ENCODE peak calls at places on chromosomes 4 and X, in five cellular contexts. One of them, this sample, is unnamed. For H3K36me3 and H3K4me1, the result is how much of the 10 kb centered on the place peaks cover.

GRCh38 chr4:128670434-128670999 is 139.0 kb upstream of the JADE1 start:
- DNase-seq in left lung: no peak
- DNase-seq in adrenal gland: no peak
- DNase-seq in ovary: no peak
- DNase-seq in mucosa of descending colon: no peak
- DNase-seq in this sample: no peak

GRCh38 chrX:104343408-104344129 is 88.8 kb upstream of the ESX1 start:
- DNase-seq in left lung: no peak
- DNase-seq in adrenal gland: peak
- DNase-seq in ovary: no peak
- DNase-seq in mucosa of descending colon: no peak
- DNase-seq in this sample: peak

GRCh38 chr4:113882668-113883067 is 96.8 kb downstream of the ARSJ start:
- DNase-seq in left lung: no peak
- DNase-seq in adrenal gland: no peak
- DNase-seq in ovary: no peak
- DNase-seq in mucosa of descending colon: no peak
- DNase-seq in this sample: no peak

GRCh38 chrX:154348114-154348531 is 26.3 kb downstream of the FLNA start:
- DNase-seq in left lung: peak
- DNase-seq in adrenal gland: no peak
- DNase-seq in ovary: no peak
- DNase-seq in mucosa of descending colon: peak
- DNase-seq in this sample: no peak

GRCh38 chr4:124092101-124093057 is 620.2 kb downstream of the ANKRD50 start:
- DNase-seq in left lung: no peak
- DNase-seq in adrenal gland: no peak
- DNase-seq in ovary: no peak
- DNase-seq in mucosa of descending colon: no peak
- DNase-seq in this sample: no peak

GRCh38 chrX:2135421-2135820 is 365.4 kb downstream of the DHRSX start:
- DNase-seq in left lung: no peak
- DNase-seq in adrenal gland: no peak
- DNase-seq in ovary: no peak
- DNase-seq in mucosa of descending colon: no peak
- DNase-seq in this sample: no peak

GRCh38 chr4:82797591-82798081 is 960 bp downstream of the SCD5 start:
- DNase-seq in left lung: no peak
- DNase-seq in adrenal gland: peak
- DNase-seq in ovary: peak
- DNase-seq in mucosa of descending colon: no peak
- DNase-seq in this sample: peak

GRCh38 chrX:134803551-134804183 is 145.4 kb upstream of the PLAC1 start:
- DNase-seq in left lung: no peak
- DNase-seq in adrenal gland: no peak
- DNase-seq in ovary: no peak
- DNase-seq in mucosa of descending colon: no peak
- DNase-seq in this sample: no peak

GRCh38 chrX:128543114-128543513 is 490.9 kb upstream of the ACTRT1 start:
- DNase-seq in left lung: no peak
- DNase-seq in adrenal gland: no peak
- DNase-seq in ovary: no peak
- DNase-seq in mucosa of descending colon: no peak
- DNase-seq in this sample: no peak

GRCh38 chr4:61938250-61938846 is 738.2 kb downstream of the ADGRL3 start:
- DNase-seq in left lung: no peak
- DNase-seq in adrenal gland: no peak
- DNase-seq in ovary: no peak
- DNase-seq in mucosa of descending colon: no peak
- DNase-seq in this sample: no peak

GRCh38 chrX:8500203-8500602 is 35.6 kb downstream of the VCX3B start:
- DNase-seq in left lung: no peak
- DNase-seq in adrenal gland: no peak
- DNase-seq in ovary: no peak
- DNase-seq in mucosa of descending colon: no peak
- DNase-seq in this sample: no peak

GRCh38 chr4:25174674-25175073 is 14.4 kb upstream of the SEPSECS start:
- DNase-seq in left lung: no peak
- DNase-seq in adrenal gland: no peak
- DNase-seq in ovary: no peak
- DNase-seq in mucosa of descending colon: no peak
- DNase-seq in this sample: no peak

GRCh38 chrX:106932492-106932923 is 12.3 kb downstream of the CLDN2 start:
- DNase-seq in left lung: no peak
- DNase-seq in adrenal gland: no peak
- DNase-seq in ovary: no peak
- DNase-seq in mucosa of descending colon: no peak
- DNase-seq in this sample: no peak

GRCh38 chr4:118968006-118968405 is 79.4 kb downstream of the SYNPO2 start:
- DNase-seq in left lung: no peak
- DNase-seq in adrenal gland: peak
- DNase-seq in ovary: peak
- DNase-seq in mucosa of descending colon: no peak
- DNase-seq in this sample: peak

GRCh38 chr4:16284050-16284449 is 57.8 kb upstream of the TAPT1 start:
- DNase-seq in left lung: peak
- DNase-seq in adrenal gland: no peak
- DNase-seq in ovary: no peak
- DNase-seq in mucosa of descending colon: no peak
- DNase-seq in this sample: no peak

GRCh38 chr4:926538-926937 is 5.6 kb downstream of the GAK start:
- DNase-seq in left lung: no peak
- DNase-seq in adrenal gland: no peak
- DNase-seq in ovary: no peak
- DNase-seq in mucosa of descending colon: no peak
- DNase-seq in this sample: no peak
- TF ChIP-seq CTCF in left lung: no peak
- TF ChIP-seq CTCF in adrenal gland: no peak
- TF ChIP-seq CTCF in ovary: no peak
- TF ChIP-seq CTCF in mucosa of descending colon: no peak
- TF ChIP-seq CTCF in this sample: no peak

GRCh38 chr4:10092481-10093272 is 23.9 kb downstream of the WDR1 start:
- DNase-seq in left lung: peak
- DNase-seq in adrenal gland: no peak
- DNase-seq in ovary: no peak
- DNase-seq in mucosa of descending colon: peak
- DNase-seq in this sample: no peak
- H3K36me3 ChIP-seq in left lung: under half
- H3K36me3 ChIP-seq in adrenal gland: under half
- H3K36me3 ChIP-seq in ovary: under half
- H3K36me3 ChIP-seq in mucosa of descending colon: under half
- H3K36me3 ChIP-seq in this sample: under half

GRCh38 chr4:185748901-185749390 is 63.0 kb downstream of the SORBS2 start:
- DNase-seq in left lung: no peak
- DNase-seq in adrenal gland: no peak
- DNase-seq in ovary: no peak
- DNase-seq in mucosa of descending colon: no peak
- DNase-seq in this sample: no peak
- H3K4me1 ChIP-seq in left lung: under half
- H3K4me1 ChIP-seq in adrenal gland: under half
- H3K4me1 ChIP-seq in ovary: under half
- H3K4me1 ChIP-seq in mucosa of descending colon: under half
- H3K4me1 ChIP-seq in this sample: under half

DNA sequence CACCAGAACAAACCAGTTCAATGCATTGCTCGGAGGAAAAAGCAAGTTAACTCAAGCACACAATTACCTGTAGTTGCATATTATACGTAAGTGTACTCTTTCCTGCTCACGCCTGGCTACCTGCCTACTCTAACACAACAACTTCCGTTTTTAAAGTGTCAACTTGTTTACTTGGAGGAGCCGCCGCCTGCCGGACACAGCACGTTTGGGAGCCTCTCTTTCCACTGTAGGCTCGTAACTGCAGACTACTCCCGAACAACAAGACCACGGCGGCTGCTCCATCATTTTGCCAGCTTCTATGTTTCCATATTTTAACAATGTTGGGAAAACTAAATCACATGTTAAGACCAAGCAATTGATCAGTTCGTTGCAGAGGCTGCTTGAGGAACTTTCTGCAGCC is 882 bp downstream of the MTNR1A start:
- DNase-seq in left lung: no peak
- DNase-seq in adrenal gland: no peak
- DNase-seq in ovary: no peak
- DNase-seq in mucosa of descending colon: peak
- DNase-seq in this sample: peak
- TF ChIP-seq CTCF in left lung: no peak
- TF ChIP-seq CTCF in adrenal gland: no peak
- TF ChIP-seq CTCF in ovary: no peak
- TF ChIP-seq CTCF in mucosa of descending colon: no peak
- TF ChIP-seq CTCF in this sample: no peak

GRCh38 chrX:18896680-18897544 is 87.0 kb downstream of the PHKA2 start:
- DNase-seq in left lung: no peak
- DNase-seq in adrenal gland: no peak
- DNase-seq in ovary: no peak
- DNase-seq in mucosa of descending colon: no peak
- DNase-seq in this sample: no peak
- H3K36me3 ChIP-seq in left lung: under half
- H3K36me3 ChIP-seq in adrenal gland: under half
- H3K36me3 ChIP-seq in ovary: under half
- H3K36me3 ChIP-seq in mucosa of descending colon: under half
- H3K36me3 ChIP-seq in this sample: under half

DNA sequence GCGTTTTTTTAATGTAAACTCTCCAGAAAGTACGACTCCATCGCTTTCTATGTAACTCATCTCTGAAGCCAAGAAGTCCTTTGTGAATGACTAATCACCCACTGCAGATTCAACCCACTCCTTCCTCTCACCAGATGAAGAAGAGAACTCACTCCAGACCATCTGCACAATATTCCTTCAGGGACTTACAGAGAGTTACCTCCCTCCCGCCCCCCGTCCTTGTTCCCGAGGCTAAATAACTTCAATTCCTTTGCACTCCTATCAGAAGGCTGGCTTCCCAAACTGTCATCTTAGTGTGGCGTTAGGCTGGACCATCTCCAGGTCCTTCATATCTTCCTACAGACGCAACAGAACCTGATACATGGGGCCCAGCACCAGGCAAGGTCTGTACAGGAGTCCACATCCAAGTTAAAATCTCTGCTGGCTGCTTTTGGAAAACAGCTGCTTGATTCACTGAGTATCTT is 82.4 kb downstream of the AFAP1 start:
- DNase-seq in left lung: no peak
- DNase-seq in adrenal gland: no peak
- DNase-seq in ovary: no peak
- DNase-seq in mucosa of descending colon: no peak
- DNase-seq in this sample: peak
- H3K4me1 ChIP-seq in left lung: under half
- H3K4me1 ChIP-seq in adrenal gland: under half
- H3K4me1 ChIP-seq in ovary: under half
- H3K4me1 ChIP-seq in mucosa of descending colon: under half
- H3K4me1 ChIP-seq in this sample: under half

This sample was measured in testis.